ENCODE peak calls at places on chromosome 17, in six cellular contexts. I is OCI-LY7, T is PC-3, J is neural progenitor cell, X is GM23248, U is SK-N-SH. C is an unnamed sample.

GRCh38 chr17:69240201-69240600 is 11.6 kb upstream of the ABCA10 start:
- DNase-seq in U (no peak), X (no peak), I (no peak), T (no peak), J (no peak), C (no peak)

GRCh38 chr17:71409712-71410111 is 711.1 kb upstream of the SOX9 start:
- DNase-seq in J (no peak), U (no peak), T (peak), X (peak), I (no peak), C (no peak)

GRCh38 chr17:7558544-7559306 is at the start of gene TNFSF13:
- DNase-seq in T (no peak), U (peak), X (no peak), J (no peak), I (no peak), C (no peak)

GRCh38 chr17:751269-752001 is 629 bp downstream of the GEMIN4 start:
- DNase-seq in U (peak), J (peak), T (peak), I (peak), X (peak), C (peak)

GRCh38 chr17:34133350-34133749 is 121.7 kb upstream of the CCL2 start:
- DNase-seq in X (no peak), I (no peak), U (no peak), J (no peak), T (no peak), C (no peak)

GRCh38 chr17:65515959-65516948 is 45.2 kb downstream of the AXIN2 start:
- DNase-seq in T (no peak), U (no peak), X (peak), J (no peak), I (no peak), C (no peak)

GRCh38 chr17:41615454-41615853 is 2.9 kb upstream of the KRT16 start:
- DNase-seq in X (peak), J (peak), I (no peak), U (no peak), T (peak), C (no peak)

GRCh38 chr17:7133424-7133823 is 18.8 kb upstream of the ASGR2 start:
- DNase-seq in T (no peak), I (peak), U (peak), X (peak), J (peak), C (peak)

GRCh38 chr17:48961516-48962233 is 6.7 kb downstream of the GIP start:
- DNase-seq in I (no peak), J (peak), X (peak), U (no peak), T (peak), C (no peak)

GRCh38 chr17:44266402-44267164 is 1.4 kb downstream of the SLC4A1 start:
- DNase-seq in I (no peak), U (peak), X (peak), T (peak), J (no peak), C (no peak)

GRCh38 chr17:8294361-8294760 is 839 bp downstream of the SLC25A35 start:
- DNase-seq in J (no peak), U (no peak), X (no peak), T (no peak), I (no peak), C (no peak)

GRCh38 chr17:64069143-64069542 is 48.7 kb upstream of the ICAM2 start:
- DNase-seq in T (no peak), I (no peak), U (no peak), X (no peak), J (no peak), C (no peak)

GRCh38 chr17:71032746-71033273 is 863.5 kb downstream of the KCNJ2 start:
- DNase-seq in T (no peak), J (peak), X (no peak), U (no peak), I (no peak), C (no peak)

GRCh38 chr17:2173005-2173404 is 118.1 kb downstream of the HIC1 start:
- DNase-seq in U (no peak), J (no peak), X (peak), T (no peak), I (no peak), C (no peak)

GRCh38 chr17:50625032-50625871 is 9.4 kb upstream of the ABCC3 start:
- DNase-seq in J (no peak), I (no peak), T (no peak), X (no peak), U (no peak), C (no peak)

GRCh38 chr17:50043290-50044148 is 12.4 kb upstream of the ITGA3 start:
- DNase-seq in J (no peak), I (no peak), U (no peak), X (peak), T (peak), C (no peak)

GRCh38 chr17:35244345-35245195 is 1.7 kb downstream of the SLFN5 start:
- DNase-seq in T (peak), J (peak), X (peak), U (peak), I (peak), C (peak)

GRCh38 chr17:42387221-42387657 is 1.0 kb downstream of the STAT3 start:
- DNase-seq in I (no peak), J (no peak), U (peak), T (no peak), X (peak), C (no peak)

GRCh38 chr17:57471941-57472368 is 215.6 kb downstream of the MSI2 start:
- DNase-seq in T (no peak), X (no peak), J (peak), U (no peak), I (no peak), C (no peak)

GRCh38 chr17:9251273-9251672 is 230.0 kb downstream of the NTN1 start:
- DNase-seq in J (no peak), T (no peak), X (no peak), I (no peak), U (no peak), C (no peak)

GRCh38 chr17:6853764-6854442 is 22.4 kb upstream of the TEKT1 start:
- DNase-seq in U (no peak), I (peak), J (peak), T (peak), X (no peak), C (peak)

GRCh38 chr17:42702446-42702845 is 20.1 kb downstream of the CNTNAP1 start:
- DNase-seq in U (no peak), I (peak), X (no peak), J (no peak), T (no peak), C (no peak)

GRCh38 chr17:78174332-78174869 is 6.0 kb downstream of the SYNGR2 start:
- DNase-seq in T (peak), J (no peak), X (no peak), I (no peak), U (no peak), C (peak)

GRCh38 chr17:20072692-20072992 is 63.5 kb downstream of the SPECC1 start:
- DNase-seq in I (no peak), U (no peak), X (no peak), T (no peak), J (no peak), C (no peak)

GRCh38 chr17:7897773-7898172 is 9.2 kb downstream of the CHD3 start:
- DNase-seq in X (peak), U (peak), I (no peak), T (peak), J (no peak), C (no peak)

GRCh38 chr17:50148226-50149098 is 2.0 kb downstream of the PPP1R9B start:
- DNase-seq in J (peak), X (peak), I (peak), U (peak), T (peak), C (peak)

GRCh38 chr17:1294157-1294717 is 14.8 kb downstream of the TRARG1 start:
- DNase-seq in T (no peak), I (peak), U (no peak), J (no peak), X (no peak), C (no peak)

GRCh38 chr17:81276781-81277180 is 18.3 kb downstream of the SLC38A10 start:
- DNase-seq in I (no peak), T (no peak), J (no peak), U (no peak), X (no peak), C (no peak)

GRCh38 chr17:14214271-14214670 is 22.4 kb downstream of the CDRT15 start:
- DNase-seq in T (peak), U (no peak), X (peak), J (no peak), I (no peak), C (no peak)

GRCh38 chr17:73302189-73302588 is 9.6 kb downstream of the CDC42EP4 start:
- DNase-seq in I (no peak), T (no peak), X (peak), J (no peak), U (no peak), C (no peak)

GRCh38 chr17:66900126-66901010 is 64.1 kb upstream of the CACNG4 start:
- DNase-seq in X (peak), U (peak), J (no peak), I (peak), T (peak), C (peak)

GRCh38 chr17:74963656-74964055 is 8.9 kb downstream of the HID1 start:
- DNase-seq in X (no peak), I (peak), U (no peak), T (no peak), J (peak), C (no peak)

GRCh38 chr17:9242983-9243382 is 221.7 kb downstream of the NTN1 start:
- DNase-seq in T (no peak), J (no peak), I (no peak), U (no peak), X (no peak), C (no peak)

GRCh38 chr17:61291457-61292311 is 108.0 kb upstream of the TBX2 start:
- DNase-seq in J (no peak), T (no peak), X (no peak), I (no peak), U (no peak), C (no peak)

GRCh38 chr17:67993998-67994361 is 2.3 kb downstream of the C17orf58 start:
- DNase-seq in I (peak), J (no peak), U (peak), T (no peak), X (peak), C (no peak)

GRCh38 chr17:10234033-10234432 is 35.6 kb upstream of the GAS7 start:
- DNase-seq in U (no peak), J (no peak), I (no peak), T (no peak), X (no peak), C (no peak)

GRCh38 chr17:77178586-77178985 is 37.8 kb downstream of the SEC14L1 start:
- DNase-seq in J (no peak), U (no peak), X (no peak), I (no peak), T (no peak), C (no peak)

GRCh38 chr17:2871720-2872119 is 75.5 kb downstream of the RAP1GAP2 start:
- DNase-seq in J (no peak), T (peak), X (no peak), I (no peak), U (no peak), C (no peak)

GRCh38 chr17:63446981-63447687 is 1.0 kb upstream of the CYB561 start:
- DNase-seq in J (peak), I (no peak), X (no peak), T (peak), U (peak), C (no peak)

GRCh38 chr17:21119945-21120249 is 6.9 kb upstream of the DHRS7B start:
- DNase-seq in I (no peak), T (no peak), X (no peak), J (no peak), U (no peak), C (no peak)
- H3K4me2 ChIP-seq in I (no peak), T (peak), X (no peak), J (peak), U (peak), C (no peak)

DNA sequence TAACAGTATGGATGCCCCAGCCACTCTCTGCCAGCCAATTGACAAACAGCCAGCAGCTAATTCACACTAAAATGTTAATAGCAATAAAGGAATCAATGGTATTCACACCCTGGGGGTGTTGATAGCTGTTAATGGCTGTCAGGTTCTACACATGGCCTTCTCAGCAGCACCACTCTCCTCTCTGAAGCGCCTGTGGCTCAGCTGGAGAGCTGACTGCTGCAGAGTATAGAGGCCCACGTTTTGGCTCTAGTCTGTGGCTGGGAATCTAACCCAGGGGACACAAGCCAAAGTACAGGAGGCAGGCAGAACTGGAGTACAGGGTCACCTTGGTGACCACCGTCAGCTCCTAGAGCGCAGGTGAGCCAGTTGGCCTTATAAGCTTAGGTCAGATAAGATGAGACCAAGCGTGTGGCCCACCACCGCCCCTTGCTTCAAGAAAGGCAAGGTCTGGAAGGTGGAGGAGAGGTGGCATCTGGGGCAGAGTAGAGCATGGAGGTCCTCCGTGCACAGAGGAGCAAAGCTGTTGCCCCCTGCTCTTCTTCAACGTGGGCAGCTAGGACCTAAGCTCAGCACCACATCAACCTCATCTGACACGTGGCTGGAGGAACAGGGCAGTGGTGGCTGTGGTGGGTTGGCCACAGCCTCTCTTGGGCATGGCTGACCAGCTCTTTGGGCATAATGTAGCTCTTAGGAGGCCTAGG is 25.4 kb downstream of the CCR7 start:
- DNase-seq in T (no peak), I (no peak), J (no peak), X (no peak), U (no peak), C (no peak)
- H3K27ac ChIP-seq in T (no peak), I (no peak), J (no peak), X (no peak), U (peak), C (no peak)

GRCh38 chr17:82283208-82283749 is 9.8 kb upstream of the CSNK1D start:
- DNase-seq in U (peak), X (peak), J (no peak), T (peak), I (no peak), C (no peak)
- TF ChIP-seq EZH2phosphoT487 in U (no peak), X (no peak), J (no peak), T (peak), I (no peak), C (no peak)

GRCh38 chr17:79842656-79843474 is 3.6 kb upstream of the CBX4 start:
- DNase-seq in J (peak), T (peak), X (peak), U (peak), I (no peak), C (no peak)

GRCh38 chr17:79844869-79845600 is 5.8 kb upstream of the CBX4 start:
- DNase-seq in J (peak), T (peak), X (peak), I (peak), U (peak), C (peak)

GRCh38 chr17:79843475-79843916 is 4.3 kb upstream of the CBX4 start:
- DNase-seq in T (no peak), I (no peak), X (peak), J (no peak), U (no peak), C (no peak)

GRCh38 chr17:79845601-79845949 is 6.3 kb upstream of the CBX4 start:
- DNase-seq in J (no peak), X (peak), I (no peak), U (no peak), T (no peak), C (no peak)

DNA sequence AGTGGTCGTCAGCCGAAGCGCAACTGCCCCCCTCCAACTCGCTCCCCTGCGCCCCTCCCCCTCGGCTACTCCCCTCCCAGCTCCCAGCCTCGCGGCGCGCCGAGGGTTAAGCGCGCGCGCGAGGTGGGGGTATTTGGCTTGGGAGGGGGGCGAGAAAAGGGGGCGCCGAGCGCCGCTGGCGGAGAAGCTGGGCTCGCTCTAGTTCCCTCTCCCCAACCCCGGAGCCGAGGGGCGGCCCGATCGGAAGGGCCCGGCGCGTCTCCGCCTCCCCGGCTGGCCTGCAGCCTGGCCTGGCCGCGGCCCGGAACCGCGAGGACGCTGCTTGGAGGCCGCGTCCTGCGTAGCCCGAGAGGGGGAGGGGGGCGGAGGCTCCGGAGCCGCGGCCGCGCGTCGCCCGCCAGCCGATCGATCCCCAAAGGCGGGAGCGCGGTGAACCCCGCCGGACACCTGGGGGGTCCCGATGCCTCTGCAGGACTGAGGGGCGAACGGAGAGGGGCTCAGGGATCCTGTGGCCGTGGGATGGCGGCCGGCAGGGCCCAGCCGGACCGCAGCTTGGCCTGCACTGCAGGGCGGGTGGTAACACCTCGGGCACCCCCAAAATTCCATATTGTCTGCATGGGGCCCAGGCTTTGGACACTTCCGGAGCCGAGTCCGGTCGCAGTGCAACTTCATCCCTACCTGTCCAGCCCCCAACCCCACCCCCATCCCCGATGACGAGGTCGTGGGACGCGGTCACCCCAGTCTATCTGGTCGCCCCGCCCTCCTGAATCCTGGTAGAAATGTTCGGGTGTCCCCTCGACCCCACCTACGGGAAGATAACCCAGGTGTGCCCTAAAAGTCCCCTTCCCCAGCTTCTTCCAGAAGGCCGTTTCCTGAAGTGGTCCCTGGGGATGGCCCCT is 4.9 kb upstream of the CBX4 start:
- DNase-seq in X (peak), I (no peak), T (peak), U (peak), J (peak), C (no peak)
- H3K4me2 ChIP-seq in X (peak), I (peak), T (peak), U (peak), J (peak), C (peak)

GRCh38 chr17:12074346-12074745 is 53.7 kb downstream of the MAP2K4 start:
- DNase-seq in T (no peak), J (peak), X (no peak), U (no peak), I (no peak), C (no peak)

GRCh38 chr17:12081720-12082119 is 61.0 kb downstream of the MAP2K4 start:
- DNase-seq in T (no peak), U (no peak), X (no peak), J (no peak), I (no peak), C (no peak)

GRCh38 chr17:12077773-12078172 is 57.1 kb downstream of the MAP2K4 start:
- DNase-seq in I (no peak), X (no peak), T (no peak), J (no peak), U (no peak), C (no peak)

GRCh38 chr17:12078791-12079190 is 58.1 kb downstream of the MAP2K4 start:
- DNase-seq in J (no peak), I (no peak), X (peak), T (peak), U (no peak), C (no peak)
- H3K27ac ChIP-seq in J (no peak), I (no peak), X (peak), T (no peak), U (no peak), C (no peak)

GRCh38 chr17:17493249-17493985 is 2.8 kb downstream of the RASD1 start:
- DNase-seq in I (no peak), U (no peak), J (peak), X (peak), T (peak), C (no peak)

GRCh38 chr17:17493986-17494466 is 2.2 kb downstream of the RASD1 start:
- DNase-seq in U (no peak), J (peak), I (no peak), X (peak), T (no peak), C (no peak)

GRCh38 chr17:17495448-17496188 is 577 bp downstream of the RASD1 start:
- DNase-seq in I (no peak), T (peak), J (peak), U (no peak), X (peak), C (no peak)

GRCh38 chr17:17496189-17497064 is at the start of gene RASD1:
- DNase-seq in U (peak), X (peak), J (peak), T (peak), I (peak), C (peak)

DNA sequence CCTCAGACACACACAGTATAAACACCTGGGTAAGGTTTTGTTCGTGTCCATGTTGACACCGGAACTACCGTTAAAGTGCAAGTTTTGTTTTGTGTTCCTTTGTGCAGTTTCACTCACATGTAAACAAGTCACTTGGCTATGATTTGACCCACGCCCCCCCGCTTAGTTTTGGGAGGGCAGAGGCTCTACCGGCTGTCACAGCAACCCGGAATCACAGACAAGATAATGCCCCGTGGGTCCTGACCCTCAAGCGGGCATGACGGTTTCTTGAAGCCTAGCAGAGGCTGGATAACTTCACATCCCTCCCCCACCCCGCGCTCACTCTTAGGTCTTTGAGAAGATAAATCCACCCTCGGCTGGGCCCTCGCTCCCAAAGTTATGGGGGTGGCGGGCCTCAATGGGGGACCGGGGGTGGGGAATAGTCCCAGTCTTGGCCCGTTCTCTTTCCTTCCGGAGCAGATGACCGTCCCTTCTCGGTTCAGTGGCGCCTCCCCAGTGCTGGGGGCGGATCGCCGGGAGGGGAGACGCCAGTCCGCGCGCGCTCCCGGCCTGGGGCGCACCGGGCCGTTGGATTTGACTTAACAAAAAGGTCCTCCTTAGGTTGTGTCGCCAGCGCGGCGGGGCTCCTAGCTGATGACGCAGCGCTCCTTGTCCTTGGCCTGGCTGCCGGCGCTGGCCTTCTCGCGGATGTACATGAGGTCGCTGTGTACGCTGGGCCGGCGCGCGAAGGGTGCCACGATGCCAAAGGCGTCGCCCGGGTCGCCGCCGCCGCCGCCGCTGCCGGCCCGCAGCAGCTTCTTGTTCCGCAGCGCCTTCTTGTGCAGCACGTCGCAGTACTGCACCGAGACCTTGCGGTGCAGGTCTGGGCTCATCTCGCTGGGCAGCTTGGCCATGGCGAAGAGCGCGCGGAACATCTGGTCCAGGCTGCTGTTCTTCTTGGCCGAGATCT is 1.4 kb downstream of the RASD1 start:
- DNase-seq in U (no peak), I (no peak), T (peak), X (peak), J (peak), C (peak)
- TF ChIP-seq EZH2phosphoT487 in U (no peak), I (no peak), T (no peak), X (no peak), J (no peak), C (no peak)